ENCODE peak calls at places on chromosomes 7 and 10, in five cellular contexts. One of them, this sample, is unnamed.

GRCh38 chr10:126663880-126664279 is 6.6 kb downstream of the C10orf90 start:
- DNase-seq in effector CD4-positive, alpha-beta T cell: no peak
- DNase-seq in stimulated activated CD4-positive, alpha-beta T cell treated with anti-CD3 and anti-CD28 coated beads, Interleukin-2, amount 100 ng/mL, for 48 hours: no peak
- DNase-seq in PC-9: peak
- DNase-seq in Calu3: no peak
- DNase-seq in this sample: no peak

GRCh38 chr10:93719901-93720300 is 17.5 kb upstream of the FRA10AC1 start:
- DNase-seq in effector CD4-positive, alpha-beta T cell: no peak
- DNase-seq in stimulated activated CD4-positive, alpha-beta T cell treated with anti-CD3 and anti-CD28 coated beads, Interleukin-2, amount 100 ng/mL, for 48 hours: no peak
- DNase-seq in PC-9: no peak
- DNase-seq in Calu3: no peak
- DNase-seq in this sample: no peak

GRCh38 chr7:131557521-131558385 is 1.3 kb upstream of the PODXL start:
- DNase-seq in effector CD4-positive, alpha-beta T cell: no peak
- DNase-seq in stimulated activated CD4-positive, alpha-beta T cell treated with anti-CD3 and anti-CD28 coated beads, Interleukin-2, amount 100 ng/mL, for 48 hours: no peak
- DNase-seq in PC-9: no peak
- DNase-seq in Calu3: no peak
- DNase-seq in this sample: no peak

GRCh38 chr7:71694678-71695077 is 562.7 kb downstream of the GALNT17 start:
- DNase-seq in effector CD4-positive, alpha-beta T cell: no peak
- DNase-seq in stimulated activated CD4-positive, alpha-beta T cell treated with anti-CD3 and anti-CD28 coated beads, Interleukin-2, amount 100 ng/mL, for 48 hours: no peak
- DNase-seq in PC-9: no peak
- DNase-seq in Calu3: no peak
- DNase-seq in this sample: no peak

GRCh38 chr10:2949948-2950354 is 117.4 kb upstream of the PFKP start:
- DNase-seq in effector CD4-positive, alpha-beta T cell: no peak
- DNase-seq in stimulated activated CD4-positive, alpha-beta T cell treated with anti-CD3 and anti-CD28 coated beads, Interleukin-2, amount 100 ng/mL, for 48 hours: peak
- DNase-seq in PC-9: no peak
- DNase-seq in Calu3: peak
- DNase-seq in this sample: no peak

GRCh38 chr7:113247198-113247597 is 128.8 kb upstream of the SMIM30 start:
- DNase-seq in effector CD4-positive, alpha-beta T cell: no peak
- DNase-seq in stimulated activated CD4-positive, alpha-beta T cell treated with anti-CD3 and anti-CD28 coated beads, Interleukin-2, amount 100 ng/mL, for 48 hours: no peak
- DNase-seq in PC-9: no peak
- DNase-seq in Calu3: no peak
- DNase-seq in this sample: no peak

GRCh38 chr10:22427890-22428571 is 82.7 kb downstream of the SPAG6 start:
- DNase-seq in effector CD4-positive, alpha-beta T cell: no peak
- DNase-seq in stimulated activated CD4-positive, alpha-beta T cell treated with anti-CD3 and anti-CD28 coated beads, Interleukin-2, amount 100 ng/mL, for 48 hours: no peak
- DNase-seq in PC-9: peak
- DNase-seq in Calu3: peak
- DNase-seq in this sample: no peak

GRCh38 chr10:34933676-34934075 is 118.6 kb upstream of the PARD3 start:
- DNase-seq in effector CD4-positive, alpha-beta T cell: no peak
- DNase-seq in stimulated activated CD4-positive, alpha-beta T cell treated with anti-CD3 and anti-CD28 coated beads, Interleukin-2, amount 100 ng/mL, for 48 hours: no peak
- DNase-seq in PC-9: no peak
- DNase-seq in Calu3: no peak
- DNase-seq in this sample: no peak

GRCh38 chr7:97226541-97226940 is 109.0 kb downstream of the SDHAF3 start:
- DNase-seq in effector CD4-positive, alpha-beta T cell: no peak
- DNase-seq in stimulated activated CD4-positive, alpha-beta T cell treated with anti-CD3 and anti-CD28 coated beads, Interleukin-2, amount 100 ng/mL, for 48 hours: no peak
- DNase-seq in PC-9: no peak
- DNase-seq in Calu3: no peak
- DNase-seq in this sample: no peak

GRCh38 chr7:14767716-14768425 is 134.7 kb downstream of the DGKB start:
- DNase-seq in effector CD4-positive, alpha-beta T cell: no peak
- DNase-seq in stimulated activated CD4-positive, alpha-beta T cell treated with anti-CD3 and anti-CD28 coated beads, Interleukin-2, amount 100 ng/mL, for 48 hours: no peak
- DNase-seq in PC-9: no peak
- DNase-seq in Calu3: no peak
- DNase-seq in this sample: no peak

GRCh38 chr10:63264852-63265617 is 131.9 kb downstream of the NRBF2 start:
- DNase-seq in effector CD4-positive, alpha-beta T cell: peak
- DNase-seq in stimulated activated CD4-positive, alpha-beta T cell treated with anti-CD3 and anti-CD28 coated beads, Interleukin-2, amount 100 ng/mL, for 48 hours: no peak
- DNase-seq in PC-9: no peak
- DNase-seq in Calu3: peak
- DNase-seq in this sample: peak

GRCh38 chr10:71975891-71976725 is 11.9 kb downstream of the CHST3 start:
- DNase-seq in effector CD4-positive, alpha-beta T cell: no peak
- DNase-seq in stimulated activated CD4-positive, alpha-beta T cell treated with anti-CD3 and anti-CD28 coated beads, Interleukin-2, amount 100 ng/mL, for 48 hours: no peak
- DNase-seq in PC-9: peak
- DNase-seq in Calu3: peak
- DNase-seq in this sample: no peak

GRCh38 chr10:35342381-35342780 is 6.1 kb downstream of the CCNY start:
- DNase-seq in effector CD4-positive, alpha-beta T cell: no peak
- DNase-seq in stimulated activated CD4-positive, alpha-beta T cell treated with anti-CD3 and anti-CD28 coated beads, Interleukin-2, amount 100 ng/mL, for 48 hours: no peak
- DNase-seq in PC-9: no peak
- DNase-seq in Calu3: no peak
- DNase-seq in this sample: no peak

GRCh38 chr7:99455874-99456273 is 10.1 kb downstream of the ATP5MF start:
- DNase-seq in effector CD4-positive, alpha-beta T cell: no peak
- DNase-seq in stimulated activated CD4-positive, alpha-beta T cell treated with anti-CD3 and anti-CD28 coated beads, Interleukin-2, amount 100 ng/mL, for 48 hours: no peak
- DNase-seq in PC-9: no peak
- DNase-seq in Calu3: no peak
- DNase-seq in this sample: no peak

GRCh38 chr7:30470783-30471182 is 7.8 kb downstream of the NOD1 start:
- DNase-seq in effector CD4-positive, alpha-beta T cell: no peak
- DNase-seq in stimulated activated CD4-positive, alpha-beta T cell treated with anti-CD3 and anti-CD28 coated beads, Interleukin-2, amount 100 ng/mL, for 48 hours: no peak
- DNase-seq in PC-9: no peak
- DNase-seq in Calu3: no peak
- DNase-seq in this sample: no peak

GRCh38 chr10:75281980-75282379 is 46.2 kb upstream of the COMTD1 start:
- DNase-seq in effector CD4-positive, alpha-beta T cell: no peak
- DNase-seq in stimulated activated CD4-positive, alpha-beta T cell treated with anti-CD3 and anti-CD28 coated beads, Interleukin-2, amount 100 ng/mL, for 48 hours: no peak
- DNase-seq in PC-9: peak
- DNase-seq in Calu3: no peak
- DNase-seq in this sample: no peak

GRCh38 chr10:120400601-120401000 is 56.4 kb upstream of the PLPP4 start:
- DNase-seq in effector CD4-positive, alpha-beta T cell: no peak
- DNase-seq in stimulated activated CD4-positive, alpha-beta T cell treated with anti-CD3 and anti-CD28 coated beads, Interleukin-2, amount 100 ng/mL, for 48 hours: no peak
- DNase-seq in PC-9: no peak
- DNase-seq in Calu3: no peak
- DNase-seq in this sample: no peak

GRCh38 chr10:109887272-109887671 is 36.0 kb downstream of the XPNPEP1 start:
- DNase-seq in effector CD4-positive, alpha-beta T cell: no peak
- DNase-seq in stimulated activated CD4-positive, alpha-beta T cell treated with anti-CD3 and anti-CD28 coated beads, Interleukin-2, amount 100 ng/mL, for 48 hours: no peak
- DNase-seq in PC-9: no peak
- DNase-seq in Calu3: no peak
- DNase-seq in this sample: no peak

GRCh38 chr7:133051066-133051465 is 30.8 kb downstream of the CHCHD3 start:
- DNase-seq in effector CD4-positive, alpha-beta T cell: no peak
- DNase-seq in stimulated activated CD4-positive, alpha-beta T cell treated with anti-CD3 and anti-CD28 coated beads, Interleukin-2, amount 100 ng/mL, for 48 hours: no peak
- DNase-seq in PC-9: no peak
- DNase-seq in Calu3: no peak
- DNase-seq in this sample: no peak

GRCh38 chr7:3415730-3416366 is 114.8 kb downstream of the SDK1 start:
- DNase-seq in effector CD4-positive, alpha-beta T cell: no peak
- DNase-seq in stimulated activated CD4-positive, alpha-beta T cell treated with anti-CD3 and anti-CD28 coated beads, Interleukin-2, amount 100 ng/mL, for 48 hours: no peak
- DNase-seq in PC-9: no peak
- DNase-seq in Calu3: no peak
- DNase-seq in this sample: no peak

GRCh38 chr7:50838675-50839377 is 56.1 kb upstream of the GRB10 start:
- DNase-seq in effector CD4-positive, alpha-beta T cell: no peak
- DNase-seq in stimulated activated CD4-positive, alpha-beta T cell treated with anti-CD3 and anti-CD28 coated beads, Interleukin-2, amount 100 ng/mL, for 48 hours: no peak
- DNase-seq in PC-9: no peak
- DNase-seq in Calu3: peak
- DNase-seq in this sample: no peak

GRCh38 chr10:6987536-6987945 is 407.5 kb upstream of the PRKCQ start:
- DNase-seq in effector CD4-positive, alpha-beta T cell: no peak
- DNase-seq in stimulated activated CD4-positive, alpha-beta T cell treated with anti-CD3 and anti-CD28 coated beads, Interleukin-2, amount 100 ng/mL, for 48 hours: no peak
- DNase-seq in PC-9: no peak
- DNase-seq in Calu3: no peak
- DNase-seq in this sample: no peak

GRCh38 chr7:132915652-132916051 is 166.2 kb downstream of the CHCHD3 start:
- DNase-seq in effector CD4-positive, alpha-beta T cell: no peak
- DNase-seq in stimulated activated CD4-positive, alpha-beta T cell treated with anti-CD3 and anti-CD28 coated beads, Interleukin-2, amount 100 ng/mL, for 48 hours: no peak
- DNase-seq in PC-9: no peak
- DNase-seq in Calu3: no peak
- DNase-seq in this sample: no peak

GRCh38 chr7:138632866-138633602 is 68.1 kb downstream of the SVOPL start:
- DNase-seq in effector CD4-positive, alpha-beta T cell: no peak
- DNase-seq in stimulated activated CD4-positive, alpha-beta T cell treated with anti-CD3 and anti-CD28 coated beads, Interleukin-2, amount 100 ng/mL, for 48 hours: no peak
- DNase-seq in PC-9: no peak
- DNase-seq in Calu3: no peak
- DNase-seq in this sample: no peak

GRCh38 chr7:33757563-33758165 is 147.7 kb upstream of the BMPER start:
- DNase-seq in effector CD4-positive, alpha-beta T cell: no peak
- DNase-seq in stimulated activated CD4-positive, alpha-beta T cell treated with anti-CD3 and anti-CD28 coated beads, Interleukin-2, amount 100 ng/mL, for 48 hours: peak
- DNase-seq in PC-9: no peak
- DNase-seq in Calu3: peak
- DNase-seq in this sample: no peak

This sample was measured in naive thymus-derived CD8-positive, alpha-beta T cell.